ENCODE peak calls at places on chromosome 6, in six cellular contexts. One of them, this sample, is unnamed.

GRCh38 chr6:20497200-20497820 is 36.9 kb upstream of the CDKAL1 start:
- DNase-seq in CD8-positive, alpha-beta T cell: no peak
- DNase-seq in cardiac fibroblast: peak
- DNase-seq in fibroblast of villous mesenchyme: peak
- DNase-seq in nucleus accumbens: no peak
- DNase-seq in RPMI8226: no peak
- DNase-seq in this sample: no peak

GRCh38 chr6:170075659-170076223 is 215.1 kb downstream of the DLL1 start:
- DNase-seq in CD8-positive, alpha-beta T cell: no peak
- DNase-seq in cardiac fibroblast: no peak
- DNase-seq in fibroblast of villous mesenchyme: peak
- DNase-seq in nucleus accumbens: no peak
- DNase-seq in RPMI8226: no peak
- DNase-seq in this sample: peak

GRCh38 chr6:125312478-125312877 is 10.7 kb upstream of the HDDC2 start:
- DNase-seq in CD8-positive, alpha-beta T cell: no peak
- DNase-seq in cardiac fibroblast: no peak
- DNase-seq in fibroblast of villous mesenchyme: no peak
- DNase-seq in nucleus accumbens: no peak
- DNase-seq in RPMI8226: no peak
- DNase-seq in this sample: no peak

GRCh38 chr6:33794910-33795615 is 6.1 kb upstream of the LEMD2 start:
- DNase-seq in CD8-positive, alpha-beta T cell: no peak
- DNase-seq in cardiac fibroblast: no peak
- DNase-seq in fibroblast of villous mesenchyme: peak
- DNase-seq in nucleus accumbens: no peak
- DNase-seq in RPMI8226: no peak
- DNase-seq in this sample: peak

GRCh38 chr6:113457751-113458150 is 399.4 kb upstream of the MARCKS start:
- DNase-seq in CD8-positive, alpha-beta T cell: no peak
- DNase-seq in cardiac fibroblast: no peak
- DNase-seq in fibroblast of villous mesenchyme: peak
- DNase-seq in nucleus accumbens: no peak
- DNase-seq in RPMI8226: no peak
- DNase-seq in this sample: no peak

GRCh38 chr6:12408752-12409151 is 118.6 kb downstream of the EDN1 start:
- DNase-seq in CD8-positive, alpha-beta T cell: no peak
- DNase-seq in cardiac fibroblast: no peak
- DNase-seq in fibroblast of villous mesenchyme: no peak
- DNase-seq in nucleus accumbens: no peak
- DNase-seq in RPMI8226: no peak
- DNase-seq in this sample: no peak

GRCh38 chr6:136846046-136846445 is 23.7 kb downstream of the PEX7 start:
- DNase-seq in CD8-positive, alpha-beta T cell: no peak
- DNase-seq in cardiac fibroblast: peak
- DNase-seq in fibroblast of villous mesenchyme: peak
- DNase-seq in nucleus accumbens: no peak
- DNase-seq in RPMI8226: peak
- DNase-seq in this sample: no peak

GRCh38 chr6:148497256-148497655 is 154.6 kb downstream of the SASH1 start:
- DNase-seq in CD8-positive, alpha-beta T cell: no peak
- DNase-seq in cardiac fibroblast: peak
- DNase-seq in fibroblast of villous mesenchyme: peak
- DNase-seq in nucleus accumbens: no peak
- DNase-seq in RPMI8226: no peak
- DNase-seq in this sample: no peak